ENCODE peak calls at places on chromosomes 4 and X, in six cellular contexts. J, Z, U, T, C and X are unnamed samples.

GRCh38 chrX:9352683-9353430 is 112.0 kb upstream of the TBL1X start:
- DNase-seq in J (peak), Z (peak), T (no peak), C (no peak), U (no peak), X (no peak)

GRCh38 chr4:168264903-168265302 is 53.6 kb downstream of the DDX60 start:
- DNase-seq in T (no peak), C (no peak), U (no peak), J (no peak), Z (no peak), X (no peak)

GRCh38 chr4:80183196-80184052 is 13.9 kb upstream of the PRDM8 start:
- DNase-seq in Z (no peak), U (peak), J (peak), T (no peak), C (peak), X (no peak)

GRCh38 chr4:73836373-73837269 is at the start of gene CXCL6:
- DNase-seq in C (peak), U (no peak), J (peak), Z (no peak), T (peak), X (no peak)

GRCh38 chr4:108193891-108194672 is 25.4 kb upstream of the LEF1 start:
- DNase-seq in Z (no peak), T (no peak), C (peak), U (no peak), J (no peak), X (no peak)

GRCh38 chr4:172232966-172233365 is 419.8 kb downstream of the GALNTL6 start:
- DNase-seq in Z (no peak), T (no peak), U (no peak), J (no peak), C (peak), X (no peak)

GRCh38 chr4:175435437-175435836 is 376.6 kb downstream of the GPM6A start:
- DNase-seq in U (no peak), J (peak), C (no peak), Z (peak), T (no peak), X (no peak)

GRCh38 chrX:110755061-110755460 is 40.6 kb downstream of the CHRDL1 start:
- DNase-seq in U (no peak), T (no peak), C (no peak), Z (peak), J (no peak), X (no peak)

GRCh38 chrX:72272868-72273267 is 4.2 kb downstream of the RPS4X start:
- DNase-seq in J (no peak), T (no peak), Z (peak), U (no peak), C (no peak), X (no peak)

GRCh38 chrX:1472975-1473374 is 20.3 kb upstream of the ASMTL start:
- DNase-seq in C (no peak), J (no peak), U (no peak), Z (no peak), T (no peak), X (no peak)

GRCh38 chr4:137956256-137956655 is 285.9 kb downstream of the SLC7A11 start:
- DNase-seq in J (no peak), U (no peak), Z (peak), C (no peak), T (no peak), X (no peak)

GRCh38 chr4:136056748-136057147 is 1475.5 kb downstream of the PCDH18 start:
- DNase-seq in C (peak), U (no peak), T (no peak), Z (no peak), J (peak), X (no peak)

GRCh38 chrX:23870041-23870440 is 37.7 kb downstream of the APOO start:
- DNase-seq in T (no peak), J (no peak), Z (no peak), U (no peak), C (no peak), X (no peak)

GRCh38 chrX:92213781-92214180 is 434.6 kb downstream of the PCDH11X start:
- DNase-seq in T (no peak), J (no peak), C (no peak), Z (peak), U (no peak), X (no peak)

GRCh38 chr4:139454646-139455045 is 725 bp downstream of the RAB33B start:
- DNase-seq in C (no peak), U (no peak), Z (no peak), J (peak), T (no peak), X (no peak)

GRCh38 chr4:169249214-169249973 is 21.4 kb downstream of the SH3RF1 start:
- DNase-seq in Z (peak), T (no peak), J (no peak), C (no peak), U (no peak), X (no peak)

GRCh38 chr4:86315579-86315978 is 44.3 kb downstream of the MAPK10 start:
- DNase-seq in J (no peak), U (no peak), Z (no peak), T (no peak), C (no peak), X (no peak)

GRCh38 chrX:31266172-31267076 is 194.6 kb upstream of the FTHL17 start:
- DNase-seq in T (peak), Z (no peak), J (no peak), C (peak), U (peak), X (no peak)

GRCh38 chr4:110195561-110196205 is 2.7 kb downstream of the ELOVL6 start:
- DNase-seq in U (no peak), Z (peak), T (peak), C (no peak), J (peak), X (no peak)

GRCh38 chrX:136907626-136908025 is 27.1 kb upstream of the RBMX start:
- DNase-seq in U (no peak), C (no peak), T (no peak), J (no peak), Z (no peak), X (no peak)

GRCh38 chr4:149264093-149264733 is 551.4 kb downstream of the IQCM start:
- DNase-seq in Z (peak), U (no peak), C (peak), T (peak), J (peak), X (peak)

GRCh38 chr4:123390846-123391456 is 5.6 kb upstream of the SPRY1 start:
- DNase-seq in C (peak), J (peak), U (no peak), T (no peak), Z (peak), X (no peak)

GRCh38 chr4:117771647-117772337 is 262.5 kb upstream of the NDST3 start:
- DNase-seq in Z (no peak), U (no peak), C (peak), J (peak), T (no peak), X (no peak)

GRCh38 chr4:80240976-80241375 is 25.5 kb upstream of the FGF5 start:
- DNase-seq in U (no peak), J (no peak), C (no peak), T (no peak), Z (peak), X (no peak)

GRCh38 chr4:176309772-176310171 is 10.0 kb upstream of the SPCS3 start:
- DNase-seq in C (no peak), Z (peak), U (no peak), T (no peak), J (no peak), X (no peak)

GRCh38 chrX:57573754-57574153 is 18.1 kb upstream of the ZXDB start:
- DNase-seq in J (peak), T (no peak), Z (peak), U (no peak), C (peak), X (no peak)

GRCh38 chr4:158371158-158371557 is 150.5 kb upstream of the RXFP1 start:
- DNase-seq in Z (peak), C (no peak), J (no peak), U (no peak), T (no peak), X (no peak)

GRCh38 chr4:54014761-54015160 is 49.6 kb downstream of the CHIC2 start:
- DNase-seq in C (no peak), U (no peak), J (no peak), Z (no peak), T (no peak), X (no peak)

GRCh38 chr4:141676087-141676486 is 39.7 kb downstream of the IL15 start:
- DNase-seq in T (no peak), U (no peak), Z (no peak), C (no peak), J (no peak), X (no peak)

GRCh38 chr4:950136-951020 is 18.1 kb downstream of the TMEM175 start:
- DNase-seq in U (no peak), T (peak), C (no peak), Z (no peak), J (no peak), X (no peak)

GRCh38 chrX:39309721-39310152 is 508.5 kb downstream of the MID1IP1 start:
- DNase-seq in Z (no peak), T (no peak), J (peak), U (peak), C (no peak), X (peak)

GRCh38 chrX:78747471-78747870 is at the start of gene LPAR4:
- DNase-seq in C (peak), T (no peak), Z (no peak), J (no peak), U (no peak), X (no peak)

GRCh38 chr4:163495900-163496299 is 1.4 kb downstream of the TMA16 start:
- DNase-seq in U (no peak), Z (no peak), C (no peak), T (no peak), J (peak), X (no peak)

GRCh38 chr4:95290702-95291101 is 258.1 kb downstream of the UNC5C start:
- DNase-seq in C (no peak), T (no peak), J (no peak), U (no peak), Z (no peak), X (no peak)

GRCh38 chr4:22593933-22594332 is 78.1 kb upstream of the ADGRA3 start:
- DNase-seq in Z (no peak), T (no peak), C (no peak), U (no peak), J (no peak), X (no peak)

GRCh38 chr4:184693056-184693455 is 40.8 kb downstream of the CENPU start:
- DNase-seq in C (no peak), T (no peak), U (no peak), Z (peak), J (no peak), X (no peak)

GRCh38 chr4:8544282-8544681 is 35.9 kb upstream of the GPR78 start:
- DNase-seq in T (no peak), U (no peak), Z (no peak), J (no peak), C (no peak), X (no peak)

GRCh38 chr4:23920716-23921446 is 31.0 kb upstream of the PPARGC1A start:
- DNase-seq in J (no peak), C (no peak), T (no peak), Z (no peak), U (no peak), X (no peak)
- H3K4me3 ChIP-seq in J (no peak), C (no peak), T (no peak), Z (no peak), U (no peak), X (no peak)

DNA sequence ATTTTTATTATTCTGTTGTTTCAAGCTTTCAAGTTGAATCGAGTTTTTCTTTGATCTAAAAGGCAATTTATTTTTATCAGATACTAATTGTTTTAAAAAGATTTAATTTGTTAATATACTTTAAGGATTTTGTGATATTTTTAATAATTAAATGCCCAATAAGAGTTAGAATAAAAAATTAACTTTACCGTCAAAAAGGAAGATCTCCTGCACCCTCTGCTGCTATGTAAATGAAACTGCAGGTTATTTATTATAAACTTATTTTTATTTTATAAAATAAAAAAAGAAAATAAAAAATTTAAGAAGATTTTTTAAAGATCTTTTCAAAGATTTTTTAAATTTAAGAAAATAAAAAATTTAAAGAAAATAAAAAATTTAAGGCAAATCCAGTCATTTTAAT is 166.1 kb downstream of the CCSER1 start:
- DNase-seq in C (peak), J (no peak), T (no peak), Z (peak), U (no peak), X (no peak)
- TF ChIP-seq CTCF in C (no peak), J (no peak), T (peak), Z (peak), U (no peak), X (peak)

GRCh38 chr4:150582101-150582565 is at the start of gene MAB21L2:
- DNase-seq in T (no peak), U (no peak), J (no peak), C (peak), Z (peak), X (no peak)
- H3K4me3 ChIP-seq in T (peak), U (no peak), J (no peak), C (peak), Z (peak), X (peak)

DNA sequence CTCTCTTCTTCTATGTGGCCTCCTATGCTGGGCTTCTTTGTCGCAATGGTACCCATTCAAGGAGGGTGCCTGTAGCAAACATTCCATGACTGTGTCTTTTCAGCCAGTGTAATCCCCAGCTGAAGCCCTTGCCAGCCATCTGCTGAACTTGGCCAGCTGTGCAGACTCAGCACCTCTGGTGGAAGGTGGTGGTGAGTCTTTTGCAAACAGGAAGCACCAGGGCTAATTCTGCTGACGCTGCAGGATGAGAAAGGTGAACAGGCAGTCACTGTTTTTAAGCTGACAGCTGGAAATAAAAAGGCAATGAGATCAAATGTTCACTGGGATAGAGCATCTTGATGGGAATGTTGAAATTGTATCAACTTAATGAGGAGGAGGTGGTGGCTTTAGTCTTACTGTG is 298.7 kb upstream of the CLNK start:
- DNase-seq in U (no peak), T (no peak), Z (no peak), J (no peak), C (no peak), X (no peak)
- TF ChIP-seq CTCF in U (no peak), T (no peak), Z (no peak), J (no peak), C (no peak), X (no peak)

DNA sequence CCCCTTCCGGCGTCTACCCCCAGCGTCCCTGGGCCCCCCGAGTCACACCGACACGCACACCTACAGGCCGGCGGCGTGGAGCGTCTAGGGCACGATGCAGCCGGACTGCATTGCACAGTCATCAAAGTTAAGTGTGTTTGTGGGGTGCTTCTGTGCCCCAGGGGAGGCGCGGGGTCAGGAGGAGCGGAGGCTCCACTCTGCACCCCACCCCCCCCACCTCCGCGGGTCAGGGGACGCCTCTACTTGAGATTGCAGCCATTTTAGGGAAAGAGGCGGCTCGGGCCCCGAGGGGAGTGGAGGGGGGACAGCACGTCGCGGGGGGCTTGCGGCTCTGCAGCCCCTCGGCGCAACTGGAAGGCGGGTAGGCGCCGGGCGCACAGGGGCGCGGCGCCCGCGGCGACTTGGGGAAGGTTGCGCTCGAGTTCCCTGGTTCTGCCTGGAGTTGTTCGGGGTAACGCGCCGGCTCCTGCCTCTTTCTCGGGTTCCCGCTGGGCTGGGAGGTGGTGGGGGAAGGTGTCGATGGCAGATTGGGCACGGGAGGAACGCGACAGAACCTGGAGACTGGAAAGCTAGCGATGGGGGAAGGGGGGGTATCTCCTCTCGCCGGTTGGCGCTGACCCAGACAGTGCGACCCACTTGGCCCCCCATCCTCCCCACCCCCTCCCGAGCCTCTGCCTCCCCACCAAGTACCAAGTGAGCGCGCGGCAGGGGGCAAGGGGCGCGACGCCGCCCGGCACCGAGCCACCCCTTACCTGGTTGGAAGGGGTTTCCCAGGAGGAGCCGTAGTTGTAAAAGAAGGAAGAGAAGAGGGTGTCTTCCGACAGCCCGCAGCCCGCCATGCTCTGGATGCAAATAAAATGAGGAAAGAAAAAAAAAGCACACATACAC is 112.5 kb downstream of the DHX15 start:
- DNase-seq in U (peak), Z (no peak), T (peak), C (peak), J (no peak), X (no peak)
- H3K4me3 ChIP-seq in U (peak), Z (peak), T (peak), C (peak), J (no peak), X (peak)

DNA sequence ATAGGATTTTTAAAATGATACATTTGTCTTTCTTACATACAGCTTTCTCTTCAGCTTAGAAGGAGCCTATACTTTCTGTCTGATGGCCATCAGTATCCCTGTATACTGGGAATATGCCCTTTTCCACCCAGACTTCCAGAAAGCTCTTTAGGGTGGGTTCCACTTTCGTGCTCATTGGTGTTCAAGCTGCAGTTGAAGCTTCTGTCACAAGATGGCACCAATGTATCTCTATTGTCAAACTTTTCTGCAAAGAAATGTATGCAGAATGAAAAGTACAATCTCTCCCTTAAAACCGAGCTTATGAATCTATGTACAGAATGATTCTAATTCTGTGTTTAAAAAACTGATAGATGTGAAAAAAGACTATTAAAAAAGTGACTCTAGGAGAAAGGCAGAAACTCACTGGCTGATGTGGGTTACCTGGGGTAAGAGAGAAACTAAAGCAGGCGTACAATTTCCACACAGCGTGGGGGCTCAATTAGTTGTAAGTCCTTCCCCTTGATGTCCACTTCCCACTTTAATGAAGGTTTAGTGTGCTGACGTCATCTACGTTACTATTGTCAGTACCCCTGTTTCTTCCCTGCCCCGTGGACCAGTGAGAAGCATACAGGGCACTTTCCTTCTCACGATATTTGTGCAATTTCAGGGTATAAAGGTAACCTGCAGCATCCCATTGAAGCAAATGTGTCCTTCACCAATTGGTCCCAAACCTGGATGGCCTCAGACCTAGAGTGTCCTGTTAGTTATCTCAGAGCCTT is 57.3 kb upstream of the TCEAL2 start:
- DNase-seq in Z (peak), C (peak), T (no peak), U (no peak), J (peak), X (no peak)
- TF ChIP-seq CTCF in Z (peak), C (peak), T (peak), U (peak), J (peak), X (no peak)

GRCh38 chr4:67292649-67293048 is 252.7 kb downstream of the CENPC start:
- DNase-seq in Z (no peak), U (no peak), T (no peak), C (no peak), J (no peak), X (no peak)
- H3K4me3 ChIP-seq in Z (no peak), U (no peak), T (no peak), C (no peak), J (no peak), X (no peak)